ENCODE peak calls at places on chromosomes 13 and 19, in five cellular contexts. G, H, Y, R and A are unnamed samples.
A peak's percentile ranks its signal among the peaks of the same experiment; 100 is the strongest.

GRCh38 chr19:35232912-35233311 is 4.4 kb upstream of the FAM187B start:
- DNase-seq in R (no peak), G (no peak), H (no peak), Y (peak; percentile 23), A (no peak)

GRCh38 chr19:11530432-11530831 is 1.5 kb upstream of the ECSIT start:
- DNase-seq in R (no peak), G (peak; percentile 44), H (peak; percentile 90), Y (peak; percentile 90), A (no peak)

GRCh38 chr13:99179460-99179859 is 21.2 kb upstream of the UBAC2 start:
- DNase-seq in Y (no peak), H (no peak), G (no peak), R (no peak), A (no peak)

GRCh38 chr19:3660493-3661219 is 34.1 kb upstream of the CACTIN start:
- DNase-seq in Y (no peak), G (no peak), R (no peak), H (no peak), A (no peak)

GRCh38 chr13:44756411-44756810 is 180.3 kb upstream of the TSC22D1 start:
- DNase-seq in Y (no peak), H (no peak), R (no peak), G (no peak), A (no peak)

GRCh38 chr13:35478384-35479222 is 2.1 kb upstream of the MAB21L1 start:
- DNase-seq in H (no peak), Y (no peak), R (no peak), G (no peak), A (no peak)

GRCh38 chr19:41626877-41627276 is at the start of gene CEACAM4:
- DNase-seq in R (no peak), H (no peak), G (no peak), Y (no peak), A (no peak)

GRCh38 chr13:113153810-113154748 is 4.4 kb upstream of the PROZ start:
- DNase-seq in H (no peak), G (peak; percentile 78), Y (peak; percentile 91), R (no peak), A (peak; percentile 50)

GRCh38 chr19:32876919-32877285 is 7.3 kb upstream of the SLC7A9 start:
- DNase-seq in H (no peak), Y (no peak), R (peak; percentile 50), G (peak; percentile 78), A (peak; percentile 28)

GRCh38 chr13:45333973-45334922 is 6.7 kb downstream of the TPT1 start:
- DNase-seq in G (no peak), Y (no peak), H (no peak), R (no peak), A (no peak)

GRCh38 chr13:73412933-73413332 is 354.1 kb downstream of the KLF5 start:
- DNase-seq in Y (no peak), H (no peak), R (no peak), G (no peak), A (no peak)

GRCh38 chr13:113489549-113490495 is 689 bp downstream of the DCUN1D2 start:
- DNase-seq in G (peak; percentile 68), R (no peak), Y (no peak), H (no peak), A (no peak)

GRCh38 chr13:45809810-45810394 is 41.7 kb downstream of the SIAH3 start:
- DNase-seq in H (no peak), G (no peak), Y (no peak), R (no peak), A (no peak)

GRCh38 chr19:13573268-13573667 is 67.0 kb upstream of the CACNA1A start:
- DNase-seq in R (no peak), G (no peak), H (no peak), Y (no peak), A (no peak)

GRCh38 chr13:60329221-60329983 is 67.6 kb upstream of the TDRD3 start:
- DNase-seq in G (no peak), R (peak; percentile 9), H (no peak), Y (no peak), A (no peak)

GRCh38 chr13:19152403-19152802 is 29.2 kb downstream of the TUBA3C start:
- DNase-seq in Y (no peak), H (no peak), R (no peak), G (no peak), A (no peak)

GRCh38 chr13:82330499-82330898 is 1551.8 kb downstream of the SLITRK1 start:
- DNase-seq in Y (no peak), R (no peak), H (no peak), G (no peak), A (no peak)

GRCh38 chr19:49847731-49848696 is 2.9 kb upstream of the PTOV1 start:
- DNase-seq in H (no peak), R (no peak), G (peak; percentile 22), Y (no peak), A (peak; percentile 76)

GRCh38 chr13:41458187-41458938 is 1.0 kb downstream of the RGCC start:
- DNase-seq in Y (peak; percentile 84), R (no peak), G (no peak), H (no peak), A (no peak)

GRCh38 chr13:33872005-33872351 is 54.0 kb downstream of the RFC3 start:
- DNase-seq in R (no peak), Y (no peak), H (no peak), G (no peak), A (no peak)

GRCh38 chr19:43739836-43740235 is 14.9 kb downstream of the SMG9 start:
- DNase-seq in G (no peak), H (no peak), Y (no peak), R (no peak), A (no peak)

GRCh38 chr13:40657961-40658360 is 8.5 kb downstream of the FOXO1 start:
- DNase-seq in H (no peak), Y (no peak), R (no peak), G (no peak), A (no peak)